ENCODE peak calls at places on chromosomes 5 and 9, in eight cellular contexts. B, T, Z, E, W, P, N and R are unnamed samples.

GRCh38 chr5:37730896-37731455 is 108.9 kb downstream of the GDNF start:
- DNase-seq in B (no peak), T (no peak), Z (no peak), E (no peak), W (no peak), P (no peak), N (no peak), R (no peak)

GRCh38 chr9:134554750-134555655 is 86.6 kb upstream of the COL5A1 start:
- DNase-seq in B (no peak), T (peak), Z (no peak), E (no peak), W (no peak), P (no peak), N (no peak), R (no peak)

GRCh38 chr5:153756540-153756939 is 266.1 kb downstream of the GRIA1 start:
- DNase-seq in B (no peak), T (peak), Z (no peak), E (no peak), W (no peak), P (no peak), N (no peak), R (no peak)

GRCh38 chr5:92912280-92912679 is 668.7 kb downstream of the NR2F1-AS1 start:
- DNase-seq in B (no peak), T (no peak), Z (no peak), E (no peak), W (no peak), P (no peak), N (no peak), R (no peak)

GRCh38 chr9:137218754-137219271 is 3.2 kb downstream of the RNF208 start:
- DNase-seq in B (peak), T (peak), Z (no peak), E (no peak), W (no peak), P (peak), N (no peak), R (no peak)

GRCh38 chr9:135254176-135255032 is 166.9 kb downstream of the OLFM1 start:
- DNase-seq in B (no peak), T (no peak), Z (no peak), E (no peak), W (no peak), P (no peak), N (no peak), R (no peak)

GRCh38 chr5:154543380-154543779 is 65.4 kb upstream of the HAND1 start:
- DNase-seq in B (no peak), T (no peak), Z (no peak), E (no peak), W (no peak), P (no peak), N (peak), R (no peak)

GRCh38 chr9:114156658-114157421 is 1.5 kb downstream of the COL27A1 start:
- DNase-seq in B (peak), T (peak), Z (no peak), E (no peak), W (peak), P (peak), N (no peak), R (no peak)

GRCh38 chr5:143008032-143008431 is 237.9 kb downstream of the ARHGAP26 start:
- DNase-seq in B (no peak), T (no peak), Z (no peak), E (no peak), W (no peak), P (no peak), N (no peak), R (no peak)

GRCh38 chr5:107805819-107806218 is 135.1 kb upstream of the EFNA5 start:
- DNase-seq in B (no peak), T (no peak), Z (no peak), E (no peak), W (no peak), P (no peak), N (no peak), R (no peak)

GRCh38 chr5:44862808-44863207 is 54.1 kb downstream of the MRPS30 start:
- DNase-seq in B (no peak), T (peak), Z (no peak), E (no peak), W (no peak), P (no peak), N (peak), R (no peak)

GRCh38 chr5:178067705-178068104 is 45.6 kb upstream of the N4BP3 start:
- DNase-seq in B (no peak), T (no peak), Z (no peak), E (no peak), W (no peak), P (no peak), N (no peak), R (no peak)

GRCh38 chr9:113580041-113580953 is 116.8 kb downstream of the RGS3 start:
- DNase-seq in B (no peak), T (peak), Z (peak), E (peak), W (no peak), P (peak), N (peak), R (peak)

GRCh38 chr9:122016789-122017188 is 76.3 kb downstream of the TTLL11 start:
- DNase-seq in B (no peak), T (peak), Z (no peak), E (no peak), W (no peak), P (no peak), N (no peak), R (no peak)

DNA sequence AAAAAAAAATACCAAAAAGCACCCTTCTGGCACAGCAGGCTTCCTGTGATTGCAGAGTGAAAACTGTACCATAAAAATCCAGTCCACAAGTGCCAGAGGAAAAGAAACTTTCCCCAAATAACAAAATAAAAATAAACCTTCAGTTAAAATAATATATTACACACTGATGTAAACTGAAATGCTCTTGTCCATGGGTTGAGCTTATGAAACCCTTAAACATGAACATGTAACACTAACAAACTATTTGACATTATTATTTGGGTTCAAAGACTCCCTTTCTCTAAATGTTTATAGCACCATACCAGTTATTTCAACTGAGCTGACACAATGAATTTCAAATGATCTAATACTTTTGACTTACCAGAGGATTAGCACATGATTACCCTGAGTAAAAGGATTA is 251.1 kb downstream of the BNC2 start:
- DNase-seq in B (no peak), T (no peak), Z (no peak), E (no peak), W (no peak), P (no peak), N (no peak), R (no peak)
- H3K4me3 ChIP-seq in B (no peak), T (no peak), Z (no peak), E (no peak), W (no peak), P (no peak), N (no peak), R (no peak)

GRCh38 chr5:139273322-139273571 is 20.3 kb upstream of the MATR3 start:
- DNase-seq in B (no peak), T (no peak), Z (no peak), E (no peak), W (no peak), P (no peak), N (no peak), R (no peak)

GRCh38 chr5:139273572-139274264 is 19.8 kb upstream of the MATR3 start:
- DNase-seq in B (peak), T (peak), Z (peak), E (peak), W (no peak), P (peak), N (peak), R (peak)

GRCh38 chr5:139271201-139272027 is 22.1 kb upstream of the MATR3 start:
- DNase-seq in B (peak), T (peak), Z (no peak), E (no peak), W (peak), P (no peak), N (no peak), R (no peak)

GRCh38 chr5:139275536-139276297 is 17.8 kb upstream of the MATR3 start:
- DNase-seq in B (no peak), T (no peak), Z (no peak), E (no peak), W (no peak), P (no peak), N (peak), R (no peak)

DNA sequence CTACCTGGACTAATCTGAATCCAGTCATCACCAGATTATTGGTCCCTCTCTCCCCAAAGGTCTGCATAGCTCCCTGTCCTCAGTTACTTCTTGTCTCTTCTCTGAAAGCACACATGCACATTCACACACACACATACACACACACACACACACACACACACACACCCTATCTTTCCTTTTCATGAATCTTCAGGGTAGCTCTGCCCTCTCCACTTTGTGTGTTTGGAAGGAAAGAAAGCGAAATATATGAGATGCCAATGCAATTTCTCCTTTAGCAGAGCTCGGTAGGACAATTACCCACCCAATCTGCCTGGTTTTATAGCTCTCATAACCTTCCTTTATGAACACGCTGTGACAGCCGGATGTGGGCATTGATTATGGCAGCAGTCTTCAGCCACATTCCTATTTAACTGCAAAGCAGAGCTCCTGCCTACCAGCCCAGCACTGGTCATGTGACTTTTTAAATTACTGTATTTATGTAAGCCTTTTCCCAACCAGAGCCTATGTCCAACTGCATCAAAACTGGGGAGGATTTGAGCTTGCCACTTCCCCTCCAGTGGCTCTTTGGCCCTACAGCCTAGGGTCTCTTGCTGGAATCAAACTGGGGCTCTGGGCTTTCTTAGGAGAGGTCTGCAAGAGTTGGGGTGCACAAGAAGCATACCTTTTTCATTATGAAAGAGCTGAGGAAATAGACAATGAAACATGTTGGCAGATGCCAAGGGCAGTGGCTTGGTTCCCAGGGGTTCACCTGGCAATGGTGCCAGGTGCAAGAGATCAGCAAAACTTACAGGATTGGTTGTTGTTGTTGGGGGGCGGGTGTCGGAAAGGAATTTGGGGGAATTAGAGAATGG is 20.8 kb upstream of the MATR3 start:
- DNase-seq in B (peak), T (peak), Z (peak), E (no peak), W (no peak), P (no peak), N (peak), R (no peak)
- H3K4me3 ChIP-seq in B (no peak), T (no peak), Z (no peak), E (peak), W (no peak), P (peak), N (peak), R (peak)

DNA sequence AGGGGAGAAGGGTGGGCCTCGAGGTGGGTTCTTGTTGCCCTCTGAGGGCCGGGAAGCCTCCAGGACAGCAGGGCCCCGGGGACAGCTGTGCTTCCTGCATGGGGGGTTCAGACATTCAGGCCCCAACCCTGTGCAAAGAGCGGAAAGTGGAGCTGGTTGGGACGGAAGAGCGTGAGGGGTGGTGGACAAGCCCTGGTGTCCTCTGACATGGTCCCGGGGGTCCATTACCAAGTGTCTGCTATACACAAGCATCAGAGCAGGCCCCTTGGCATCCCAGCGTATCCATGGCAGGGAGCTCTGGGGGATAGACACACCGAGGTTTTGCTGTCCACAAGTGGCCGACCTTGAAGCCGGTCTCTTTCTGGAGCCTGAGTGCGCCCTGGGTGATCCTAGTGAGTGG is 9.3 kb downstream of the PLPP7 start:
- DNase-seq in B (no peak), T (no peak), Z (no peak), E (no peak), W (no peak), P (no peak), N (no peak), R (no peak)
- H3K4me3 ChIP-seq in B (no peak), T (no peak), Z (no peak), E (no peak), W (no peak), P (no peak), N (no peak), R (no peak)

DNA sequence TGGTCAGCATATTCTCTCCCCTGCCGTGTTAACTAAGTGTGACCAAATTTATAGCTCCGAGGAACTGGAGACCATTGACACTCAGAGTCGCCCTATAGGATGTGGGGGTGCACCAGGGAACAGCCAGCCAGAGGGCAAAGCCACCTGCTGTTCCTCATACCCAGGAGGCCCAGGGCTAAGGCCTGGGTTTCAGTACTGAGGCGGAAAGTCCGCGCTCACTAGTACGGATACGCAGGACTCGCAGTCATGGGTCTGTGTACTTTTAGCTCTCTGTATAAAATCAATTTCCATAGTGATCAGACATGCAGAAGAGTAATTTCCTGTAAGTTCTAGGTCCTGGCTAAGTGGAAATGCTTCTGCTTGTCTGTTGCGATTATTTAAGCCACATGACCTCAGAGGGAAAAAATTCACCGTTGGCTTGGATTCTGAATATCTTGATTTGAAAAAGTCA is 247.0 kb downstream of the AOPEP start:
- DNase-seq in B (no peak), T (peak), Z (no peak), E (no peak), W (no peak), P (no peak), N (no peak), R (no peak)
- H3K4me3 ChIP-seq in B (no peak), T (no peak), Z (no peak), E (no peak), W (no peak), P (no peak), N (no peak), R (no peak)

DNA sequence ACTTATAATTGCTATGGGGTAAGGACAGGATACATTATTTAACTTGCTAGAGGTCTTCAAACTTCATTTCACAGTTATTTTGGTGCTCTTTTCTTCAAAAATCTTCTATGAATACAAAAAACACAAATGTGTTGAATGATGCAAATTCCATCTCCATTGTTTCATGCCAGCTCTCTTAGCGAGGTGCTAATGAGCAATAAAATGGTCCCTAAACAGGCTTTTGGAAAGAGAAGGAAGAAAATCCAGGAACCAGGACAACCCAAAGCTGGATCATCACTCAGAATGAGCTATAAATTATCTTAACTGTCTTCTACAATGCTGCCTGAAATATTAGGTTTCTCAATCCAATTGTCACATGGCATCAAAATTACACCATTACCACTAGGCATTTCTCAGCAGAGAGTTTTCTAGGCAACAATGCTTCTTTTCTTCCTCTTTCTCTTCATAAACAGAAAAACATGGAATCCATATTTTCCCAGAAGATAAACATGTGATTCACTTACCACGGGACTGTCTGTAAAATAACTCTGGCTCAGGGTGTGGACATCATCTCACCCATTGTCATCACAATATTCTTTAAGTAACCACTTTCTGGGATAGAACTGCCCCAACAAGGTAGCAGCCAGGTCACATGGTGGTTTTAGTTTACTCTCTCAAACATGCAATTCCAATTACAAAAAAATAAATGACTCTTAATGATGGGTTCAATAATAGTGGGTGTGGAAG is 249.4 kb downstream of the NPR3 start:
- DNase-seq in B (no peak), T (peak), Z (no peak), E (no peak), W (no peak), P (no peak), N (no peak), R (no peak)
- H3K4me3 ChIP-seq in B (no peak), T (no peak), Z (no peak), E (no peak), W (no peak), P (no peak), N (no peak), R (no peak)

DNA sequence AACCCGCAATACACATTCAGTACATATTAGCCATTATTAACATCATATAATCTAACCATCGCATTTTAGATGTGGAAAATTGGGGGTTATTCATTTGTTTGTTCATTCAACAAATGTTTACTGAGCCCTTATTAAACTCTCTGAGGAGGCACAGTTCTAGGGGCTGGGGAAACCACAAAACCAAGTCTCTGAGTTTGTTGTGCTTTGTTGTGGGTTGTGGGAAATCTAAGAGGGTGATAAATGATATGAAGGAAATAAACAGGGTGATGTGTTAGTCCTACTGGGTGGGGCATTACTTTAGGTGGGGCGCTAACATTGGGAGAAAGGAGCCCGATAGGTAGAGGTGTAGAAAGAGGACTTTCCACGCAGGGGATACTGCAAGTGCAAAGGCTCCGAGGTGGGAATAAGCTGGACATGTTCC is 135.3 kb upstream of the CLINT1 start:
- DNase-seq in B (no peak), T (no peak), Z (peak), E (no peak), W (no peak), P (no peak), N (no peak), R (no peak)
- H3K4me3 ChIP-seq in B (no peak), T (no peak), Z (peak), E (no peak), W (no peak), P (no peak), N (no peak), R (no peak)

DNA sequence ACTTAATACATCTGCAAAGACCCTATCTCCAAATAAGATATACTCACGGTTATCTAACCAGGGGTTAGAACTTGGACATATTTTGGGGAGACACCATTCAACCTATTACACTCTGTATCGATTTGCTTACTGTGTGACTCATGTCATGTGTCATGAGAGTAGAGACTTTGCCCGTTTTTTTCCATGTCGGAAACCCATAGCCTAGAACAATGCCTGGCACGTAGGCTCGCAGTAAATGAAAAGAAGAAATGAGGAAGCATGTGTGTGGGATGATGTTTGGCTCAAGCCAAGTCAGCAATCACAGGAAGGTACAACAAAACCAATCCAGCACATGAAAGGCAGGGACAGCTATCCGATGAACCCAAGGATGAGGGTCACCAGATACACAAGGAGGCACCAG is 94.6 kb upstream of the DNAH5 start:
- DNase-seq in B (no peak), T (peak), Z (no peak), E (no peak), W (no peak), P (no peak), N (no peak), R (no peak)
- H3K4me3 ChIP-seq in B (no peak), T (no peak), Z (no peak), E (no peak), W (no peak), P (no peak), N (no peak), R (no peak)

GRCh38 chr5:90959262-90959661 is 400.7 kb downstream of the ADGRV1 start:
- DNase-seq in B (no peak), T (no peak), Z (no peak), E (no peak), W (no peak), P (no peak), N (no peak), R (no peak)
- H3K4me3 ChIP-seq in B (no peak), T (no peak), Z (no peak), E (no peak), W (no peak), P (no peak), N (no peak), R (no peak)